ENCODE peak calls at places on chromosomes 3 and 15, in nine cellular contexts. N is stimulated activated CD4-positive, alpha-beta T cell treated with anti-CD3 and anti-CD28 coated beads, Interleukin-1b, Interleukin-23, amount 100 ng/mL, for 24 hours; G is stomach; H is GF-D8; S is Kasumi-1; W is iPS-NIHi11; J is AG08396; P is stimulated activated CD8-positive, alpha-beta memory T cell treated with anti-CD3 and anti-CD28 coated beads, Interleukin-2, amount 100 ng/mL, for 48 hours; U is colonic mucosa. Y is an unnamed sample.

GRCh38 chr3:84141571-84141970 is 817.2 kb upstream of the CADM2 start:
- DNase-seq in N (no peak), G (no peak), H (no peak), S (no peak), W (no peak), J (no peak), P (no peak), U (no peak), Y (no peak)

GRCh38 chr3:81689617-81690016 is 71.8 kb downstream of the GBE1 start:
- DNase-seq in N (no peak), G (no peak), H (no peak), S (no peak), W (no peak), J (no peak), P (no peak), U (no peak), Y (no peak)

GRCh38 chr15:29103825-29104565 is 165.6 kb downstream of the NSMCE3 start:
- DNase-seq in N (peak; percentile 50), G (peak; percentile 44), H (no peak), S (peak; percentile 71), W (peak; percentile 95), J (peak; percentile 94), P (peak; percentile 36), U (peak; percentile 58), Y (peak; percentile 39)

GRCh38 chr3:122676759-122677158 is 3.9 kb upstream of the PARP14 start:
- DNase-seq in N (no peak), G (no peak), H (no peak), S (no peak), W (no peak), J (no peak), P (no peak), U (no peak), Y (no peak)

GRCh38 chr3:176848431-176849214 is 348.7 kb downstream of the TBL1XR1 start:
- DNase-seq in N (no peak), G (no peak), H (no peak), S (no peak), W (no peak), J (no peak), P (no peak), U (no peak), Y (no peak)

GRCh38 chr3:37779289-37780152 is 82.2 kb upstream of the CTDSPL start:
- DNase-seq in N (no peak), G (no peak), H (peak; percentile 26), S (peak; percentile 90), W (peak; percentile 83), J (peak; percentile 77), P (no peak), U (no peak), Y (no peak)

GRCh38 chr3:12656193-12656592 is 7.7 kb downstream of the RAF1 start:
- DNase-seq in N (no peak), G (no peak), H (no peak), S (no peak), W (no peak), J (no peak), P (no peak), U (no peak), Y (no peak)

GRCh38 chr15:51366911-51367310 is 25.5 kb downstream of the GLDN start:
- DNase-seq in N (no peak), G (peak; percentile 74), H (no peak), S (no peak), W (no peak), J (no peak), P (no peak), U (peak; percentile 68), Y (peak; percentile 60)

GRCh38 chr3:79380581-79380980 is 387.2 kb downstream of the ROBO1 start:
- DNase-seq in N (no peak), G (no peak), H (no peak), S (no peak), W (no peak), J (no peak), P (no peak), U (no peak), Y (no peak)

GRCh38 chr3:184630861-184631260 is 69.3 kb downstream of the EPHB3 start:
- DNase-seq in N (no peak), G (no peak), H (no peak), S (no peak), W (no peak), J (no peak), P (no peak), U (no peak), Y (no peak)

GRCh38 chr3:46685446-46685845 is 8.0 kb downstream of the ALS2CL start:
- DNase-seq in N (no peak), G (no peak), H (no peak), S (no peak), W (no peak), J (no peak), P (no peak), U (no peak), Y (no peak)

GRCh38 chr15:60762167-60762566 is 283.2 kb upstream of the ICE2 start:
- DNase-seq in N (no peak), G (no peak), H (no peak), S (no peak), W (no peak), J (no peak), P (no peak), U (no peak), Y (no peak)

GRCh38 chr3:29605845-29606244 is 325.0 kb downstream of the RBMS3 start:
- DNase-seq in N (no peak), G (no peak), H (no peak), S (no peak), W (no peak), J (peak; percentile 15), P (no peak), U (no peak), Y (no peak)

GRCh38 chr15:71654714-71655174 is 155.6 kb upstream of the NR2E3 start:
- DNase-seq in N (no peak), G (no peak), H (no peak), S (no peak), W (no peak), J (no peak), P (no peak), U (no peak), Y (no peak)

GRCh38 chr3:12393894-12394293 is 90.4 kb upstream of the TSEN2 start:
- DNase-seq in N (no peak), G (no peak), H (peak; percentile 92), S (no peak), W (no peak), J (peak; percentile 9), P (no peak), U (no peak), Y (no peak)

Y was measured in left colon.